ENCODE peak calls at places on chromosomes 3 and 15, in ten cellular contexts. U, J, O, P, M, Q, X, A, S and N are unnamed samples.
A peak's percentile ranks its signal among the peaks of the same experiment; 100 is the strongest.

GRCh38 chr3:162034368-162034767 is 537.8 kb downstream of the OTOL1 start:
- DNase-seq in U (no peak), J (no peak), O (no peak), P (no peak), M (peak; percentile 54), Q (no peak), X (no peak), A (no peak), S (no peak), N (no peak)

GRCh38 chr3:130787422-130788068 is 40.9 kb upstream of the PIK3R4 start:
- DNase-seq in U (no peak), J (no peak), O (no peak), P (no peak), M (no peak), Q (no peak), X (no peak), A (no peak), S (no peak), N (no peak)

GRCh38 chr3:52029053-52029452 is 27.3 kb downstream of the DUSP7 start:
- DNase-seq in U (no peak), J (no peak), O (no peak), P (no peak), M (no peak), Q (no peak), X (no peak), A (no peak), S (no peak), N (no peak)

GRCh38 chr15:25641762-25642161 is 202.9 kb upstream of the UBE3A start:
- DNase-seq in U (no peak), J (no peak), O (no peak), P (no peak), M (no peak), Q (no peak), X (no peak), A (no peak), S (no peak), N (no peak)

GRCh38 chr15:100628746-100629145 is 26.4 kb downstream of the ASB7 start:
- DNase-seq in U (no peak), J (no peak), O (no peak), P (no peak), M (no peak), Q (no peak), X (no peak), A (no peak), S (no peak), N (no peak)

GRCh38 chr3:158936530-158937113 is 134.8 kb downstream of the MFSD1 start:
- DNase-seq in U (no peak), J (no peak), O (no peak), P (no peak), M (no peak), Q (no peak), X (no peak), A (no peak), S (no peak), N (no peak)

GRCh38 chr15:67146214-67146613 is 80.8 kb downstream of the SMAD3 start:
- DNase-seq in U (peak; percentile 63), J (no peak), O (no peak), P (peak; percentile 74), M (peak; percentile 93), Q (peak; percentile 73), X (peak; percentile 78), A (no peak), S (peak; percentile 67), N (peak; percentile 69)

GRCh38 chr3:45608885-45609284 is 14.3 kb downstream of the LIMD1 start:
- DNase-seq in U (no peak), J (no peak), O (no peak), P (no peak), M (peak; percentile 83), Q (peak; percentile 72), X (no peak), A (no peak), S (no peak), N (no peak)

GRCh38 chr15:80608688-80609087 is 86.4 kb upstream of the ABHD17C start:
- DNase-seq in U (no peak), J (no peak), O (no peak), P (no peak), M (no peak), Q (no peak), X (no peak), A (no peak), S (no peak), N (no peak)

GRCh38 chr3:170463011-170463410 is 44.3 kb downstream of the CLDN11 start:
- DNase-seq in U (no peak), J (no peak), O (no peak), P (no peak), M (no peak), Q (no peak), X (no peak), A (no peak), S (no peak), N (no peak)

GRCh38 chr15:95825672-95826387 is 504.7 kb upstream of the NR2F2 start:
- DNase-seq in U (no peak), J (no peak), O (no peak), P (no peak), M (no peak), Q (no peak), X (no peak), A (no peak), S (no peak), N (no peak)

GRCh38 chr3:87209115-87209514 is 18.0 kb upstream of the CHMP2B start:
- DNase-seq in U (no peak), J (no peak), O (no peak), P (no peak), M (no peak), Q (no peak), X (no peak), A (no peak), S (no peak), N (no peak)

GRCh38 chr3:186094696-186095095 is 14.2 kb downstream of the ETV5 start:
- DNase-seq in U (no peak), J (no peak), O (no peak), P (no peak), M (no peak), Q (no peak), X (no peak), A (no peak), S (no peak), N (no peak)

GRCh38 chr3:186090884-186091283 is 18.0 kb downstream of the ETV5 start:
- DNase-seq in U (no peak), J (no peak), O (no peak), P (no peak), M (no peak), Q (no peak), X (no peak), A (no peak), S (no peak), N (no peak)

GRCh38 chr3:186095584-186096061 is 13.3 kb downstream of the ETV5 start:
- DNase-seq in U (no peak), J (no peak), O (no peak), P (no peak), M (no peak), Q (no peak), X (no peak), A (no peak), S (peak; percentile 74), N (peak; percentile 57)

GRCh38 chr3:186092360-186093070 is 16.4 kb downstream of the ETV5 start:
- DNase-seq in U (no peak), J (no peak), O (no peak), P (no peak), M (no peak), Q (no peak), X (no peak), A (no peak), S (no peak), N (no peak)

DNA sequence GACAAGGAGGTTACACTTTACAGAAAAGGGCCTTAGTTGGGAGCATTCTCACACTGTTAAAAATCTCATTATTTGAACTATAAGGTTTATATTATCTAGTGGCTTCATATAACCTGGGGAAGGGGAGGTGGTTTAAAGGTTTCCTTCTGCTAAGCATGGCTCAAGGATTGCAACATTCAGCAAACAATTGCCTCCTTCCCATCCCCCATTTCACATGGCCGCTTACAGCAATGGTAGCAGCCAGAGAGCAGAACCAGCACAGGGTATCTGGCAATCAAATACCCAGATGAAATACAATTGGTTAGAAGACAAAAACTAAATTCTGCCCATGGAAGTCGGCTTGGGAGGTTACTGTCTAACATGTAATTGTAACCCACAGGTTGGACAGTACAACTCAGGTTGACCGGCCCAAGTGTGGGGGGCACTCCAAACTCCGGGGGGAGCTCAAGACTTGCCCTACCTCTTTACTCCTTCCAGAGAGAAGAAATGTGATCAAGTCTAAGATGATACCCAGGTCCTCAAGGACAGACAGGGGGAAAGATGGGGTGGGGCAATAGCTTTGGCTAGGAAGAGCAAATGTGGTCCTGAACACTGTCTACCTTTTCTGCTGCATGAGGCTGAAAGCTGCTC is 15.5 kb downstream of the ETV5 start:
- DNase-seq in U (no peak), J (no peak), O (no peak), P (no peak), M (no peak), Q (peak; percentile 47), X (no peak), A (no peak), S (no peak), N (no peak)
- TF ChIP-seq POLR2A in U (no peak), J (no peak), O (no peak), P (no peak), M (no peak), Q (no peak), X (no peak), A (no peak), S (no peak), N (no peak)

GRCh38 chr3:107211608-107212007 is 165.6 kb upstream of the CCDC54 start:
- DNase-seq in U (no peak), J (no peak), O (no peak), P (no peak), M (no peak), Q (no peak), X (no peak), A (no peak), S (no peak), N (no peak)
- H3K4me1 ChIP-seq in U (peaks cover 9% of the 10 kb centered on the region), J (peaks cover 26% of the 10 kb centered on the region), O (peaks cover 42% of the 10 kb centered on the region), P (no peaks in the 10 kb centered on the region), M (peaks cover 22% of the 10 kb centered on the region), Q (peaks cover 23% of the 10 kb centered on the region), X (peaks cover 22% of the 10 kb centered on the region), A (peaks cover 60% of the 10 kb centered on the region), S (peaks cover 6% of the 10 kb centered on the region), N (no peaks in the 10 kb centered on the region)

DNA sequence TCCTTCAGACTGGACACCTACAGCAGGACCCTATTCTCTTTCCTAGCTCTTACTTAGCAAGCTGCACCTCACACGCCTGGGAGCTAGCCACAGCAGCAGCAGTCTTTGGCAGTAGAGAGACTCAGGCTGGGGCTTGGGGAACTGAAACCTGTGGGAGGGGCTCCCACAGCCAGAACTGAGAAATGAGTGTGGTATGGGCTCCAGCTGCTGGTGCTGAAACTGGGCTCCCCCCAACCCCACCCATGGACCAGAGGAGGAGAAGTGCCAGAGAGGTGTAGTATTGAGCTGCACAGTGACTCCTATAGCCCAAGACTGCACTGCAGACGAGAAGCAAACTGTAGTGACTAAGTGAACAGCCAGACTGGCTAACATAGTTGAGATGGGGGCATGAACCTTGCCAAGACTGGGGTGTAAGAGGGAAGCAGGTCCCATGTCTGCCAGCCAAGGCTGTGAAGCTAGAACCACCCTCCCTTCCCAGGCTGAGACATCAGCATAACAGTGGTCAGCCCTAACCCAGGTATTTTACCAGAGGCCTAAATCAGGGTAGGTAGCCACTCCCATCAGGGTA is 62.5 kb downstream of the MYO5A start:
- DNase-seq in U (peak; percentile 78), J (no peak), O (peak; percentile 38), P (no peak), M (no peak), Q (no peak), X (no peak), A (no peak), S (no peak), N (no peak)
- TF ChIP-seq POLR2A in U (no peak), J (no peak), O (no peak), P (no peak), M (no peak), Q (no peak), X (no peak), A (no peak), S (no peak), N (no peak)

GRCh38 chr3:30617069-30617468 is 10.7 kb downstream of the TGFBR2 start:
- DNase-seq in U (no peak), J (no peak), O (no peak), P (no peak), M (no peak), Q (no peak), X (no peak), A (no peak), S (no peak), N (no peak)
- H3K4me1 ChIP-seq in U (peaks cover 97% of the 10 kb centered on the region), J (peaks cover 91% of the 10 kb centered on the region), O (peaks cover 90% of the 10 kb centered on the region), P (no peaks in the 10 kb centered on the region), M (peaks cover 20% of the 10 kb centered on the region), Q (peaks cover 38% of the 10 kb centered on the region), X (peaks cover 79% of the 10 kb centered on the region), A (peaks cover 99% of the 10 kb centered on the region), S (peaks cover 51% of the 10 kb centered on the region), N (peaks cover 6% of the 10 kb centered on the region)